ENCODE peak calls at places on chromosome 1, in eight cellular contexts. N is OCI-LY7; J is Peyer's patch; M is lung; Z is CD8-positive, alpha-beta T cell; C is suprapubic skin; P is right lobe of liver; E is Panc1. W is an unnamed sample.

GRCh38 chr1:198667796-198668195 is 29.0 kb downstream of the PTPRC start:
- DNase-seq in J (no peak), C (no peak), Z (no peak), N (no peak), E (no peak), M (no peak), P (no peak), W (no peak)

GRCh38 chr1:11617314-11617713 is 36.9 kb downstream of the FBXO2 start:
- DNase-seq in M (no peak), Z (no peak), E (no peak), P (no peak), C (no peak), J (no peak), N (no peak), W (peak; percentile 15)

GRCh38 chr1:219563568-219563967 is 49.3 kb downstream of the ZC3H11B start:
- DNase-seq in E (no peak), N (no peak), J (no peak), M (no peak), Z (no peak), P (no peak), C (no peak), W (no peak)

GRCh38 chr1:11285883-11286734 is 13.1 kb downstream of the UBIAD1 start:
- DNase-seq in Z (no peak), C (no peak), J (no peak), P (no peak), M (no peak), N (peak; percentile 18), E (no peak), W (no peak)

GRCh38 chr1:156815307-156815826 is 1.3 kb downstream of the SH2D2A start:
- DNase-seq in P (no peak), N (no peak), J (no peak), Z (no peak), C (no peak), E (no peak), M (no peak), W (peak; percentile 34)

GRCh38 chr1:2368053-2368744 is 23.2 kb downstream of the MORN1 start:
- DNase-seq in Z (no peak), N (no peak), M (no peak), P (peak; percentile 17), E (no peak), J (no peak), C (no peak), W (no peak)

GRCh38 chr1:243715285-243715684 is 134.8 kb downstream of the AKT3 start:
- DNase-seq in P (no peak), C (no peak), Z (no peak), N (no peak), E (no peak), M (no peak), J (no peak), W (no peak)

GRCh38 chr1:236140705-236141446 is 1.5 kb upstream of the GPR137B start:
- DNase-seq in E (no peak), P (no peak), N (no peak), Z (no peak), J (no peak), C (no peak), M (no peak), W (peak; percentile 30)

GRCh38 chr1:155226188-155226909 is 17.9 kb downstream of the MTX1 start:
- DNase-seq in N (peak; percentile 90), C (no peak), Z (peak; percentile 77), M (peak; percentile 65), P (no peak), J (peak; percentile 93), E (no peak), W (peak; percentile 70)

GRCh38 chr1:28775121-28775942 is 36.6 kb upstream of the OPRD1 start:
- DNase-seq in E (no peak), J (peak; percentile 53), M (peak; percentile 85), N (no peak), C (peak; percentile 88), Z (peak; percentile 56), P (peak; percentile 82), W (no peak)

GRCh38 chr1:36089393-36090121 is 865 bp downstream of the ADPRS start:
- DNase-seq in M (no peak), Z (no peak), E (no peak), P (peak; percentile 44), N (peak; percentile 52), C (no peak), J (no peak), W (no peak)

GRCh38 chr1:202638019-202638887 is 72.0 kb downstream of the SYT2 start:
- DNase-seq in P (no peak), J (no peak), C (no peak), Z (no peak), E (no peak), N (no peak), M (no peak), W (no peak)

GRCh38 chr1:53959664-53960250 is 13.6 kb downstream of the LRRC42 start:
- DNase-seq in N (peak; percentile 55), M (no peak), P (no peak), Z (no peak), J (no peak), C (no peak), E (no peak), W (peak; percentile 41)

GRCh38 chr1:41917835-41918449 is 780 bp downstream of the HIVEP3 start:
- DNase-seq in P (peak; percentile 53), E (no peak), N (no peak), J (no peak), M (no peak), Z (no peak), C (no peak), W (peak; percentile 31)

GRCh38 chr1:216894499-216894898 is 171.3 kb upstream of the ESRRG start:
- DNase-seq in J (no peak), M (no peak), Z (no peak), C (no peak), P (no peak), N (no peak), E (no peak), W (no peak)

GRCh38 chr1:27963393-27963792 is 3.6 kb downstream of the XKR8 start:
- DNase-seq in J (no peak), C (no peak), P (no peak), E (no peak), Z (no peak), N (no peak), M (no peak), W (no peak)

GRCh38 chr1:111104981-111105380 is 34.9 kb downstream of the DRAM2 start:
- DNase-seq in N (no peak), C (no peak), Z (no peak), E (no peak), P (no peak), M (no peak), J (no peak), W (no peak)
- H3K4me1 ChIP-seq in N (no peaks in the 10 kb centered on the region), C (no peaks in the 10 kb centered on the region), Z (no peaks in the 10 kb centered on the region), E (no peaks in the 10 kb centered on the region), P (no peaks in the 10 kb centered on the region), M (no peaks in the 10 kb centered on the region), J (peaks cover 4% of the 10 kb centered on the region), W (no peaks in the 10 kb centered on the region)

GRCh38 chr1:180610556-180611015 is 21.2 kb upstream of the XPR1 start:
- DNase-seq in P (no peak), C (no peak), M (no peak), E (no peak), J (no peak), N (no peak), Z (no peak), W (no peak)

GRCh38 chr1:180612591-180612990 is 19.2 kb upstream of the XPR1 start:
- DNase-seq in N (no peak), Z (no peak), J (no peak), M (no peak), E (no peak), P (no peak), C (no peak), W (no peak)

GRCh38 chr1:180606109-180606508 is 25.7 kb upstream of the XPR1 start:
- DNase-seq in Z (no peak), P (no peak), N (no peak), J (no peak), E (no peak), M (no peak), C (no peak), W (no peak)

GRCh38 chr1:180611016-180611930 is 20.5 kb upstream of the XPR1 start:
- DNase-seq in J (no peak), C (no peak), E (no peak), M (no peak), Z (no peak), N (peak; percentile 41), P (no peak), W (no peak)

DNA sequence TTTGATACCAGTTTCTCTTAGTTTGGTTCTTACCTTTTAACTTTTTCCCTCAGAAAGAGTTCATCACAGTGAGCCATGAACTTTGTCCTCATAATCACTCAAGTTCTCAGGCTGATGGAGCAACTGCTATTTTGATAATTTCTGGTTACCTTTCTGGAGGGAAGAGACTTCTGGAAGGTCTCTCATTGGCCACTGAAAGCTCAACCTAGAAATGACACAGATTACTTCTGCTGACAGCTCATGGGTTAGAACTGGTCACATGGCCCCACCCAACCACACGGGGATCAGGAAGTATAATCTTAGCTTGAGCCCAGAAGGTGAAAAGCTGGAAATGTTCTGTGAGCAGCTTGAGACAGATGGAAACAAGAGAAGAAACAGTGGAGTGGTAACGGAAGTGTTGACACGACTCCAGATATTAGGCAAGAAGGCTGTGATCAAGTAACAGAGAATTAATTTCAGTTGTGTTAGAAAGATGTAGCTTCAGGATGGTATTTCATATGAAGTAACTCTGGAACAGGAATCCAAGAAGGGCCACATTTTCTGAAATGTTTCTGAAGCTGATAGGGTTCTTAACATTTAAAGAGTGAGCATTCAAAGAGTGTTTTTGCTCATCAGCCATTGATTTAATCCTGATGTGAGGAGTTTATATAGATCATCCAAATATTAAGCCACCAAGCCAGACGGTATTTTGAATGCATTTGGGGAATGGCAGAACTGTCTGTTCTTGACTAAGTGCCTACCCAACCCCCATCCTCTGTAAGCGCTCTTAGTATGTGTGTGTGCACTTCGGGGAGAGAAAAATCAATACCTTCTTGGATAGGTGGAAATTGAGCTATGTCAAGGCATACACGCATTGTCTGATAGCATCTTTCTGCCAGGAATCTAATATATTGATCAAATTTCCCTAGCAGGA is 21.9 kb upstream of the XPR1 start:
- DNase-seq in J (no peak), N (peak; percentile 5), E (no peak), Z (no peak), P (peak; percentile 70), M (no peak), C (no peak), W (no peak)
- H3K4me1 ChIP-seq in J (no peaks in the 10 kb centered on the region), N (peaks cover 10% of the 10 kb centered on the region), E (no peaks in the 10 kb centered on the region), Z (no peaks in the 10 kb centered on the region), P (no peaks in the 10 kb centered on the region), M (peaks cover 1% of the 10 kb centered on the region), C (peaks cover 17% of the 10 kb centered on the region), W (peaks cover 4% of the 10 kb centered on the region)

GRCh38 chr1:19769211-19769932 is 30.3 kb downstream of the TMCO4 start:
- DNase-seq in N (no peak), P (no peak), C (no peak), Z (no peak), J (no peak), E (no peak), M (no peak), W (no peak)
- H3K4me1 ChIP-seq in N (peaks cover 7% of the 10 kb centered on the region), P (no peaks in the 10 kb centered on the region), C (no peaks in the 10 kb centered on the region), Z (no peaks in the 10 kb centered on the region), J (no peaks in the 10 kb centered on the region), E (no peaks in the 10 kb centered on the region), M (no peaks in the 10 kb centered on the region), W (peaks cover 17% of the 10 kb centered on the region)

DNA sequence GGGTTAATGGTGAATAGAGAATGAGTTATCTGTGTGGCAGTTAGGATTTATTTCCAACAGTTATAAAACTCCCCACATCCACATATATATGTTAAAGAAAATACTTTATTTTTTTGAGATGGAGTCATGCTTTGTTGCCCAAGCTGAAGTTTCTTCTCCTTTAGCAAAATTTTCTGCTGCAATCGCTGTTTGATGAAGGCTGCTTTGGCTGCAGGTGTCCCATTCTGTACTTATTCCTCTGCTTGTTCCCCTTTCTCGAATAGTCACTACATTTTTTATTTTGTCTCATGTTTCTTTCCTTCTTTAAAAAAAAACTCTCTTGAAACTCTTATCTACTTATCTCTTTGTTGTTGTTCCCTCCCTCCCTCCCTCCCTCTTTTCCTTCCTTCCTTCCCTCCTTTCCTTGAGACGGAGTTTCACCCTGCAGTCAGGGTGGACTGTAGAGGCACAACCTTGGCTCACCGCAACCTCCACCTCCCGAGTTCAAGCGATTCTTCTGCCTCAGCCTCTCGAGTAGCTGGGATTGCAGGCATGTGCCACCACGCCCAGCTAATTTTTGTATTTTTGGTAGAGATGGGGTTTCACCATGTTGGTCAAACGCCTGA is 10.6 kb downstream of the OR2W3 start:
- DNase-seq in Z (no peak), M (no peak), P (no peak), C (no peak), E (peak; percentile 7), J (no peak), N (no peak), W (no peak)
- H3K4me1 ChIP-seq in Z (no peaks in the 10 kb centered on the region), M (no peaks in the 10 kb centered on the region), P (no peaks in the 10 kb centered on the region), C (no peaks in the 10 kb centered on the region), E (no peaks in the 10 kb centered on the region), J (no peaks in the 10 kb centered on the region), N (no peaks in the 10 kb centered on the region), W (no peaks in the 10 kb centered on the region)